ENCODE peak calls at places on chromosomes 11 and 22, in eight cellular contexts. One of them, this sample, is unnamed.

GRCh38 chr11:133943950-133944698 is 12.6 kb downstream of the IGSF9B start:
- DNase-seq in Ammon's horn: no peak
- DNase-seq in ACHN: no peak
- DNase-seq in mucosa of descending colon: no peak
- DNase-seq in fibroblast of pulmonary artery: no peak
- DNase-seq in iris pigment epithelial cell: no peak
- DNase-seq in effector memory CD8-positive, alpha-beta T cell: no peak
- DNase-seq in fibroblast of lung: no peak
- DNase-seq in this sample: no peak

GRCh38 chr11:70078796-70079616 is 889 bp downstream of the ANO1 start:
- DNase-seq in Ammon's horn: no peak
- DNase-seq in ACHN: no peak
- DNase-seq in iris pigment epithelial cell: no peak
- DNase-seq in fibroblast of lung: no peak
- DNase-seq in effector memory CD8-positive, alpha-beta T cell: no peak
- DNase-seq in fibroblast of pulmonary artery: no peak
- DNase-seq in mucosa of descending colon: peak; percentile 15
- DNase-seq in this sample: no peak

GRCh38 chr22:46491936-46492335 is 45.5 kb downstream of the CELSR1 start:
- DNase-seq in fibroblast of pulmonary artery: no peak
- DNase-seq in iris pigment epithelial cell: no peak
- DNase-seq in Ammon's horn: no peak
- DNase-seq in effector memory CD8-positive, alpha-beta T cell: no peak
- DNase-seq in ACHN: no peak
- DNase-seq in mucosa of descending colon: no peak
- DNase-seq in fibroblast of lung: no peak
- DNase-seq in this sample: no peak

GRCh38 chr22:17398159-17398558 is 28.9 kb downstream of the CECR2 start:
- DNase-seq in mucosa of descending colon: no peak
- DNase-seq in Ammon's horn: no peak
- DNase-seq in fibroblast of lung: no peak
- DNase-seq in effector memory CD8-positive, alpha-beta T cell: no peak
- DNase-seq in iris pigment epithelial cell: peak; percentile 22
- DNase-seq in ACHN: no peak
- DNase-seq in fibroblast of pulmonary artery: no peak
- DNase-seq in this sample: no peak

GRCh38 chr11:12103411-12104225 is 6.8 kb upstream of the MICAL2 start:
- DNase-seq in fibroblast of lung: no peak
- DNase-seq in mucosa of descending colon: no peak
- DNase-seq in effector memory CD8-positive, alpha-beta T cell: no peak
- DNase-seq in Ammon's horn: no peak
- DNase-seq in ACHN: no peak
- DNase-seq in iris pigment epithelial cell: no peak
- DNase-seq in fibroblast of pulmonary artery: no peak
- DNase-seq in this sample: no peak

GRCh38 chr11:72589802-72590761 is 84.1 kb downstream of the PDE2A start:
- DNase-seq in effector memory CD8-positive, alpha-beta T cell: peak; percentile 41
- DNase-seq in Ammon's horn: no peak
- DNase-seq in iris pigment epithelial cell: peak; percentile 29
- DNase-seq in mucosa of descending colon: peak; percentile 59
- DNase-seq in fibroblast of lung: peak; percentile 13
- DNase-seq in fibroblast of pulmonary artery: peak; percentile 31
- DNase-seq in ACHN: peak; percentile 55
- DNase-seq in this sample: no peak

GRCh38 chr11:14067686-14068085 is 105.2 kb downstream of the SPON1 start:
- DNase-seq in Ammon's horn: no peak
- DNase-seq in fibroblast of pulmonary artery: no peak
- DNase-seq in iris pigment epithelial cell: no peak
- DNase-seq in fibroblast of lung: no peak
- DNase-seq in effector memory CD8-positive, alpha-beta T cell: no peak
- DNase-seq in ACHN: no peak
- DNase-seq in mucosa of descending colon: no peak
- DNase-seq in this sample: no peak

GRCh38 chr11:117223741-117224685 is 7.9 kb downstream of the PCSK7 start:
- DNase-seq in ACHN: no peak
- DNase-seq in fibroblast of pulmonary artery: no peak
- DNase-seq in Ammon's horn: no peak
- DNase-seq in fibroblast of lung: no peak
- DNase-seq in effector memory CD8-positive, alpha-beta T cell: no peak
- DNase-seq in mucosa of descending colon: no peak
- DNase-seq in iris pigment epithelial cell: no peak
- DNase-seq in this sample: no peak

GRCh38 chr11:134471341-134472187 is 59.5 kb upstream of the B3GAT1 start:
- DNase-seq in mucosa of descending colon: no peak
- DNase-seq in ACHN: no peak
- DNase-seq in fibroblast of pulmonary artery: no peak
- DNase-seq in effector memory CD8-positive, alpha-beta T cell: no peak
- DNase-seq in Ammon's horn: peak; percentile 68
- DNase-seq in iris pigment epithelial cell: no peak
- DNase-seq in fibroblast of lung: no peak
- DNase-seq in this sample: peak; percentile 50

GRCh38 chr22:48979482-48979881 is 848.2 kb downstream of the BRD1 start:
- DNase-seq in effector memory CD8-positive, alpha-beta T cell: no peak
- DNase-seq in mucosa of descending colon: no peak
- DNase-seq in fibroblast of lung: no peak
- DNase-seq in ACHN: no peak
- DNase-seq in iris pigment epithelial cell: no peak
- DNase-seq in Ammon's horn: no peak
- DNase-seq in fibroblast of pulmonary artery: no peak
- DNase-seq in this sample: no peak

GRCh38 chr11:27506200-27507182 is at the start of gene LIN7C:
- DNase-seq in mucosa of descending colon: peak; percentile 96
- DNase-seq in ACHN: peak; percentile 93
- DNase-seq in iris pigment epithelial cell: peak; percentile 93
- DNase-seq in fibroblast of pulmonary artery: peak; percentile 96
- DNase-seq in effector memory CD8-positive, alpha-beta T cell: peak; percentile 84
- DNase-seq in fibroblast of lung: peak; percentile 95
- DNase-seq in Ammon's horn: peak; percentile 96
- DNase-seq in this sample: peak; percentile 87

GRCh38 chr11:8745431-8745986 is 62.9 kb downstream of the RPL27A start:
- DNase-seq in mucosa of descending colon: no peak
- DNase-seq in effector memory CD8-positive, alpha-beta T cell: no peak
- DNase-seq in Ammon's horn: no peak
- DNase-seq in fibroblast of pulmonary artery: no peak
- DNase-seq in iris pigment epithelial cell: no peak
- DNase-seq in fibroblast of lung: no peak
- DNase-seq in ACHN: no peak
- DNase-seq in this sample: no peak

GRCh38 chr22:48779661-48780596 is 1047.7 kb downstream of the BRD1 start:
- DNase-seq in ACHN: no peak
- DNase-seq in fibroblast of lung: no peak
- DNase-seq in iris pigment epithelial cell: no peak
- DNase-seq in mucosa of descending colon: no peak
- DNase-seq in fibroblast of pulmonary artery: no peak
- DNase-seq in Ammon's horn: no peak
- DNase-seq in effector memory CD8-positive, alpha-beta T cell: no peak
- DNase-seq in this sample: no peak

GRCh38 chr11:126133902-126134301 is 71.2 kb upstream of the CDON start:
- DNase-seq in fibroblast of lung: no peak
- DNase-seq in effector memory CD8-positive, alpha-beta T cell: no peak
- DNase-seq in ACHN: no peak
- DNase-seq in fibroblast of pulmonary artery: no peak
- DNase-seq in Ammon's horn: no peak
- DNase-seq in iris pigment epithelial cell: no peak
- DNase-seq in mucosa of descending colon: no peak
- DNase-seq in this sample: no peak

GRCh38 chr11:128210148-128210940 is 377.0 kb downstream of the ETS1 start:
- DNase-seq in ACHN: peak; percentile 97
- DNase-seq in mucosa of descending colon: no peak
- DNase-seq in Ammon's horn: no peak
- DNase-seq in effector memory CD8-positive, alpha-beta T cell: no peak
- DNase-seq in fibroblast of lung: peak; percentile 92
- DNase-seq in iris pigment epithelial cell: peak; percentile 98
- DNase-seq in fibroblast of pulmonary artery: peak; percentile 99
- DNase-seq in this sample: no peak

This sample was measured in anterior cingulate cortex.